ENCODE peak calls at places on chromosomes 12 and 14, in four cellular contexts. T is AG09319, L is ovary, F is HepG2. X is an unnamed sample.

GRCh38 chr12:52604859-52605258 is 3.6 kb upstream of the KRT72 start:
- DNase-seq in T (no peak), L (no peak), F (no peak), X (no peak)

GRCh38 chr12:78192979-78193378 is 362.3 kb downstream of the NAV3 start:
- DNase-seq in T (no peak), L (no peak), F (no peak), X (no peak)

GRCh38 chr12:57729321-57729844 is 9.2 kb downstream of the AGAP2 start:
- DNase-seq in T (no peak), L (no peak), F (no peak), X (no peak)

GRCh38 chr12:84696281-84696680 is 216.3 kb downstream of the SLC6A15 start:
- DNase-seq in T (no peak), L (no peak), F (no peak), X (no peak)

GRCh38 chr12:118103601-118104382 is at the start of gene VSIG10:
- DNase-seq in T (peak), L (peak), F (peak), X (peak)

GRCh38 chr14:21092147-21093011 is 6.1 kb downstream of the ZNF219 start:
- DNase-seq in T (no peak), L (peak), F (peak), X (peak)

GRCh38 chr12:23542187-23542586 is 407.3 kb downstream of the SOX5 start:
- DNase-seq in T (no peak), L (no peak), F (no peak), X (no peak)

GRCh38 chr12:111841236-111841749 is 735 bp upstream of the MAPKAPK5 start:
- DNase-seq in T (no peak), L (no peak), F (no peak), X (no peak)

GRCh38 chr12:43937947-43938346 is 102.1 kb downstream of the TMEM117 start:
- DNase-seq in T (no peak), L (no peak), F (peak), X (no peak)

GRCh38 chr12:89825591-89826449 is 117.2 kb upstream of the ATP2B1 start:
- DNase-seq in T (no peak), L (no peak), F (no peak), X (no peak)

GRCh38 chr12:31620311-31620710 is 29.4 kb upstream of the DENND5B start:
- DNase-seq in T (no peak), L (no peak), F (peak), X (no peak)

GRCh38 chr12:101743242-101743641 is 4.0 kb upstream of the SYCP3 start:
- DNase-seq in T (no peak), L (no peak), F (no peak), X (no peak)

GRCh38 chr12:120399531-120399930 is 30.6 kb upstream of the MSI1 start:
- DNase-seq in T (no peak), L (no peak), F (no peak), X (no peak)

GRCh38 chr12:49277466-49277865 is 12.6 kb downstream of the TUBA1C start:
- DNase-seq in T (no peak), L (no peak), F (no peak), X (no peak)

GRCh38 chr12:64010069-64010686 is 165.7 kb downstream of the SRGAP1 start:
- DNase-seq in T (peak), L (no peak), F (peak), X (no peak)

GRCh38 chr12:64006211-64006610 is 161.7 kb downstream of the SRGAP1 start:
- DNase-seq in T (no peak), L (no peak), F (no peak), X (no peak)

GRCh38 chr12:64009321-64010068 is 165.0 kb downstream of the SRGAP1 start:
- DNase-seq in T (no peak), L (no peak), F (no peak), X (no peak)

GRCh38 chr12:64008596-64008995 is 164.1 kb downstream of the SRGAP1 start:
- DNase-seq in T (no peak), L (no peak), F (no peak), X (no peak)

GRCh38 chr12:64007853-64008252 is 163.4 kb downstream of the SRGAP1 start:
- DNase-seq in T (no peak), L (no peak), F (no peak), X (no peak)
- TF ChIP-seq CTCF in T (no peak), L (no peak), F (no peak), X (no peak)

GRCh38 chr12:115400011-115400410 is 716.0 kb upstream of the TBX3 start:
- DNase-seq in T (no peak), L (no peak), F (no peak), X (no peak)

GRCh38 chr12:115396567-115396966 is 712.6 kb upstream of the TBX3 start:
- DNase-seq in T (no peak), L (no peak), F (no peak), X (no peak)

GRCh38 chr12:115394498-115395220 is 710.7 kb upstream of the TBX3 start:
- DNase-seq in T (no peak), L (no peak), F (peak), X (no peak)

GRCh38 chr12:115402443-115403170 is 718.6 kb upstream of the TBX3 start:
- DNase-seq in T (no peak), L (no peak), F (no peak), X (no peak)

GRCh38 chr12:115398311-115398781 is 714.4 kb upstream of the TBX3 start:
- DNase-seq in T (no peak), L (no peak), F (peak), X (no peak)
- TF ChIP-seq CTCF in T (no peak), L (no peak), F (peak), X (no peak)

GRCh38 chr14:23344481-23344880 is 8.2 kb downstream of the SLC22A17 start:
- DNase-seq in T (no peak), L (no peak), F (no peak), X (no peak)
- TF ChIP-seq CTCF in T (no peak), L (no peak), F (peak), X (no peak)

DNA sequence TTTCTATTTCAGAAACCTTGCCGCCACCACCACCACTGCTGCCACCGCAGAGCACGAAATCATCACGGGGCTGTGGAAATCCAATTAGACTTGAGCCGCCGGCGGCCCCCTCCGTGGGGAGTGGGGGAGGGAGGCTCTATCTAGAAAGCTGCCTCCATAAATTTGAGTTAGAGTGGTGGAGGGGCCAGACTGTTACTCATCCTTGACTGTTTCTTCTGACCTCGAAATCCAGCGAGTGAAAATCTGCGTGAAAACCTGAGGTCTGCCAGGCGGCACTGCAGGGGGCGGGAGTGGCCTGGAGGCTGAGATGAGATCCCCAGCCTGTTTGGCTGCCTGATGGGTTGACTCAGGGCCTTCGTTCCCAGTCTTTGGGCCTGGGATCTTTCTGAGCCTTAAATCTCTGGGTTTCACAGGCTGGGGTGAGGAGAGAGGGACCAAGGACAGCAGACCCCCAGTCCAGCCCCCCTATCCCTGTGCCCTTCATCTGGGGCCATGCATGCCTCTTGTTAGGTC is 29.9 kb downstream of the TSPAN9 start:
- DNase-seq in T (no peak), L (peak), F (no peak), X (no peak)
- TF ChIP-seq CTCF in T (no peak), L (no peak), F (no peak), X (no peak)

X was measured in activated B cell treated with CpG ODN at 0.5 μM for 24 hours.